ENCODE peak calls at places on chromosomes 1 and 21, in eight cellular contexts. One of them, this sample, is unnamed.

GRCh38 chr1:93817819-93818569 is 61.0 kb downstream of the DNTTIP2 start:
- DNase-seq in transverse colon: no peak
- DNase-seq in HFF-Myc: no peak
- DNase-seq in AG04449: no peak
- DNase-seq in skeletal muscle cell: no peak
- DNase-seq in AG04450: no peak
- DNase-seq in IMR-90: no peak
- DNase-seq in epithelial cell of esophagus: peak; percentile 76
- DNase-seq in this sample: no peak

GRCh38 chr1:34908369-34908768 is 21.1 kb downstream of the DLGAP3 start:
- DNase-seq in AG04449: no peak
- DNase-seq in IMR-90: no peak
- DNase-seq in HFF-Myc: no peak
- DNase-seq in epithelial cell of esophagus: no peak
- DNase-seq in skeletal muscle cell: no peak
- DNase-seq in transverse colon: no peak
- DNase-seq in AG04450: no peak
- DNase-seq in this sample: no peak

GRCh38 chr1:200409203-200409760 is 554 bp downstream of the ZNF281 start:
- DNase-seq in AG04449: no peak
- DNase-seq in AG04450: no peak
- DNase-seq in epithelial cell of esophagus: no peak
- DNase-seq in IMR-90: peak; percentile 33
- DNase-seq in transverse colon: peak; percentile 53
- DNase-seq in HFF-Myc: no peak
- DNase-seq in skeletal muscle cell: no peak
- DNase-seq in this sample: peak; percentile 61

GRCh38 chr1:89754518-89754917 is 66.3 kb upstream of the LRRC8D start:
- DNase-seq in HFF-Myc: no peak
- DNase-seq in AG04450: peak; percentile 21
- DNase-seq in epithelial cell of esophagus: peak; percentile 49
- DNase-seq in IMR-90: peak; percentile 63
- DNase-seq in skeletal muscle cell: peak; percentile 36
- DNase-seq in transverse colon: no peak
- DNase-seq in AG04449: peak; percentile 16
- DNase-seq in this sample: peak; percentile 88

GRCh38 chr1:41558761-41559171 is 74.3 kb upstream of the EDN2 start:
- DNase-seq in transverse colon: no peak
- DNase-seq in HFF-Myc: no peak
- DNase-seq in skeletal muscle cell: peak; percentile 66
- DNase-seq in IMR-90: no peak
- DNase-seq in AG04449: no peak
- DNase-seq in AG04450: no peak
- DNase-seq in epithelial cell of esophagus: no peak
- DNase-seq in this sample: no peak

GRCh38 chr1:228735871-228736586 is 750 bp downstream of the RHOU start:
- DNase-seq in skeletal muscle cell: no peak
- DNase-seq in epithelial cell of esophagus: peak; percentile 7
- DNase-seq in AG04450: no peak
- DNase-seq in IMR-90: peak; percentile 15
- DNase-seq in transverse colon: peak; percentile 69
- DNase-seq in HFF-Myc: no peak
- DNase-seq in AG04449: no peak
- DNase-seq in this sample: peak; percentile 56

GRCh38 chr1:167248707-167249642 is 28.3 kb downstream of the POU2F1 start:
- DNase-seq in epithelial cell of esophagus: no peak
- DNase-seq in IMR-90: no peak
- DNase-seq in AG04449: no peak
- DNase-seq in HFF-Myc: no peak
- DNase-seq in transverse colon: no peak
- DNase-seq in skeletal muscle cell: no peak
- DNase-seq in AG04450: no peak
- DNase-seq in this sample: no peak

GRCh38 chr1:1198423-1199140 is 7.8 kb downstream of the TNFRSF18 start:
- DNase-seq in transverse colon: no peak
- DNase-seq in HFF-Myc: no peak
- DNase-seq in AG04449: no peak
- DNase-seq in epithelial cell of esophagus: no peak
- DNase-seq in AG04450: no peak
- DNase-seq in skeletal muscle cell: no peak
- DNase-seq in IMR-90: no peak
- DNase-seq in this sample: no peak

GRCh38 chr1:25431495-25432363 is 1.0 kb downstream of the MACO1 start:
- DNase-seq in AG04449: no peak
- DNase-seq in skeletal muscle cell: no peak
- DNase-seq in AG04450: no peak
- DNase-seq in IMR-90: no peak
- DNase-seq in epithelial cell of esophagus: no peak
- DNase-seq in transverse colon: no peak
- DNase-seq in HFF-Myc: no peak
- DNase-seq in this sample: peak; percentile 21

GRCh38 chr1:213123532-213123931 is 72.5 kb downstream of the RPS6KC1 start:
- DNase-seq in AG04450: peak; percentile 11
- DNase-seq in HFF-Myc: peak; percentile 5
- DNase-seq in epithelial cell of esophagus: peak; percentile 83
- DNase-seq in IMR-90: peak; percentile 70
- DNase-seq in skeletal muscle cell: no peak
- DNase-seq in transverse colon: no peak
- DNase-seq in AG04449: no peak
- DNase-seq in this sample: no peak

GRCh38 chr1:184745929-184746583 is 8.6 kb downstream of the EDEM3 start:
- DNase-seq in AG04449: no peak
- DNase-seq in skeletal muscle cell: no peak
- DNase-seq in AG04450: no peak
- DNase-seq in epithelial cell of esophagus: no peak
- DNase-seq in transverse colon: no peak
- DNase-seq in IMR-90: no peak
- DNase-seq in HFF-Myc: no peak
- DNase-seq in this sample: peak; percentile 16

GRCh38 chr21:21921410-21922232 is 923.4 kb downstream of the NCAM2 start:
- DNase-seq in epithelial cell of esophagus: peak; percentile 17
- DNase-seq in HFF-Myc: no peak
- DNase-seq in AG04450: no peak
- DNase-seq in AG04449: no peak
- DNase-seq in skeletal muscle cell: no peak
- DNase-seq in transverse colon: no peak
- DNase-seq in IMR-90: peak; percentile 11
- DNase-seq in this sample: peak; percentile 11

GRCh38 chr1:207088731-207089626 is at the start of gene C4BPB:
- DNase-seq in HFF-Myc: no peak
- DNase-seq in transverse colon: peak; percentile 66
- DNase-seq in skeletal muscle cell: no peak
- DNase-seq in AG04449: no peak
- DNase-seq in epithelial cell of esophagus: peak; percentile 33
- DNase-seq in AG04450: no peak
- DNase-seq in IMR-90: no peak
- DNase-seq in this sample: no peak

GRCh38 chr1:58904299-58905125 is 120.7 kb upstream of the JUN start:
- DNase-seq in skeletal muscle cell: no peak
- DNase-seq in transverse colon: no peak
- DNase-seq in AG04450: no peak
- DNase-seq in AG04449: no peak
- DNase-seq in HFF-Myc: no peak
- DNase-seq in epithelial cell of esophagus: no peak
- DNase-seq in IMR-90: no peak
- DNase-seq in this sample: no peak

GRCh38 chr1:202162049-202162417 is 1.6 kb upstream of the PTPN7 start:
- DNase-seq in epithelial cell of esophagus: no peak
- DNase-seq in HFF-Myc: no peak
- DNase-seq in skeletal muscle cell: no peak
- DNase-seq in transverse colon: peak; percentile 32
- DNase-seq in AG04449: no peak
- DNase-seq in AG04450: no peak
- DNase-seq in IMR-90: no peak
- DNase-seq in this sample: peak; percentile 87

GRCh38 chr1:106746448-106747085 is 309.9 kb upstream of the PRMT6 start:
- DNase-seq in AG04450: no peak
- DNase-seq in AG04449: no peak
- DNase-seq in HFF-Myc: no peak
- DNase-seq in transverse colon: no peak
- DNase-seq in skeletal muscle cell: no peak
- DNase-seq in epithelial cell of esophagus: no peak
- DNase-seq in IMR-90: no peak
- DNase-seq in this sample: no peak

GRCh38 chr1:167199656-167200055 is 21.0 kb upstream of the POU2F1 start:
- DNase-seq in AG04450: no peak
- DNase-seq in epithelial cell of esophagus: no peak
- DNase-seq in HFF-Myc: no peak
- DNase-seq in transverse colon: no peak
- DNase-seq in skeletal muscle cell: no peak
- DNase-seq in IMR-90: no peak
- DNase-seq in AG04449: no peak
- DNase-seq in this sample: no peak

GRCh38 chr1:53316058-53316741 is 11.7 kb downstream of the LRP8 start:
- DNase-seq in epithelial cell of esophagus: no peak
- DNase-seq in HFF-Myc: no peak
- DNase-seq in AG04450: no peak
- DNase-seq in skeletal muscle cell: no peak
- DNase-seq in IMR-90: peak; percentile 27
- DNase-seq in transverse colon: peak; percentile 19
- DNase-seq in AG04449: no peak
- DNase-seq in this sample: peak; percentile 37

GRCh38 chr21:39094847-39095525 is 88.3 kb downstream of the PSMG1 start:
- DNase-seq in skeletal muscle cell: no peak
- DNase-seq in transverse colon: no peak
- DNase-seq in HFF-Myc: no peak
- DNase-seq in IMR-90: peak; percentile 93
- DNase-seq in AG04449: peak; percentile 88
- DNase-seq in epithelial cell of esophagus: no peak
- DNase-seq in AG04450: peak; percentile 60
- DNase-seq in this sample: no peak

GRCh38 chr1:53430779-53431178 is 28.4 kb upstream of the DMRTB1 start:
- DNase-seq in epithelial cell of esophagus: no peak
- DNase-seq in IMR-90: no peak
- DNase-seq in HFF-Myc: no peak
- DNase-seq in AG04450: no peak
- DNase-seq in transverse colon: no peak
- DNase-seq in skeletal muscle cell: no peak
- DNase-seq in AG04449: no peak
- DNase-seq in this sample: no peak

GRCh38 chr1:54371936-54372385 is 34.2 kb downstream of the SSBP3 start:
- DNase-seq in IMR-90: no peak
- DNase-seq in epithelial cell of esophagus: no peak
- DNase-seq in transverse colon: no peak
- DNase-seq in AG04450: no peak
- DNase-seq in HFF-Myc: no peak
- DNase-seq in skeletal muscle cell: no peak
- DNase-seq in AG04449: no peak
- DNase-seq in this sample: no peak

DNA sequence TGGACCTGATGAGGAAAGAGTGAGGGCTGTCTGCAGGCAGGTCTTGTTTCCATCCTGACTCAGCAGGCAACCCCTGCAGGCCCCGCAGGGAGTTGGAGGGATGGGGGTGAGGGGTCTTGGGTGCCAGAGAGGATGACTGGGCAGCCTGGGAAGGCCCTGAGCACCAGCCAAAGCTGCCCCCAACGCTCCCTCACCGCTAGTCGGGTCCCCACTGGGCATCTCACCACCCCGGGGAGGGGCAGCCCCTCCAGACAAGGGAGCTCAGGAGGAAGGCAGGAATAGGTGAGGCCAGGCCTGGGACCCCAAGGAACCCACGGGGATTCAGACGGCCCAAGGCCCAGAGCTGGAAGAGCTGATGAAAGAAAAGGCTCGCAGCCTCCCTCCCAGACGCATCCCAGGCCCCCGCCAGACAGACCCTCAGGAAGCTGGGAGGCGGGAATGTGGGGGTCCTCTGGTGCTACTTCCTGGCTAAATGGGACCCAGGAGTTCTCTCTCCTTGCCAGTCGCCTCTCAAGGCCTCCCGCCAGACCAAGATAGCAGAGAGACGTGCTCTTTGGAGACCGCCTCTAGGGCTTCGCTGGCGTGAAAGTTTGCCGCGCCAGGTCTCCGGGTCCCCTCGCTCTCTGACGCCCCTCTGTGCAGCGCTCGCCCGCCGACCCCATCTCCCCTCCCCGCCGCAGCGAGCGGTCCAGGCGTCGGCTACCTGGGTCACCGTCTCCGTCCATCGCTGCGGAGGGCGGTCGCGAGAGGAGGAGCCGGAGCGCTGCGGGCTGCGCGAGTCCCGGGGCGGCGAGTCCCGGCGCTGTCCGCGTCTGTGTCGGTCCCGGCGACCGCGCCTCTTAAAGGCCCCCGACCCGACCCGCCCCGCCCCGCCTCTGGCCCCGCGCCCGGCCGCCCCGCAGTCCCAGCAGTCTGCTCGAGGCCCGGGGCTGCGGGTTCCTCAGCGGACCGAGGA is at the start of gene FBXO2:
- DNase-seq in AG04449: no peak
- DNase-seq in skeletal muscle cell: no peak
- DNase-seq in AG04450: no peak
- DNase-seq in IMR-90: no peak
- DNase-seq in epithelial cell of esophagus: peak; percentile 70
- DNase-seq in transverse colon: peak; percentile 33
- DNase-seq in HFF-Myc: no peak
- DNase-seq in this sample: no peak
- H3K4me3 ChIP-seq in AG04449: peak within 1 kb of the TSS; percentile 64
- H3K4me3 ChIP-seq in skeletal muscle cell: peak within 1 kb of the TSS; percentile 68
- H3K4me3 ChIP-seq in AG04450: peak within 1 kb of the TSS; percentile 69
- H3K4me3 ChIP-seq in IMR-90: peak within 1 kb of the TSS; percentile 89
- H3K4me3 ChIP-seq in epithelial cell of esophagus: peak within 1 kb of the TSS; percentile 75
- H3K4me3 ChIP-seq in transverse colon: peak within 1 kb of the TSS; percentile 50
- H3K4me3 ChIP-seq in HFF-Myc: peak within 1 kb of the TSS; percentile 47
- H3K4me3 ChIP-seq in this sample: no peak within 1 kb of the TSS

GRCh38 chr1:64950284-64950809 is 16.0 kb downstream of the JAK1 start:
- DNase-seq in HFF-Myc: no peak
- DNase-seq in skeletal muscle cell: no peak
- DNase-seq in IMR-90: no peak
- DNase-seq in transverse colon: no peak
- DNase-seq in AG04450: no peak
- DNase-seq in AG04449: no peak
- DNase-seq in epithelial cell of esophagus: no peak
- DNase-seq in this sample: no peak
- H3K4me3 ChIP-seq in HFF-Myc: no peak overlapping the region
- H3K4me3 ChIP-seq in skeletal muscle cell: no peak overlapping the region
- H3K4me3 ChIP-seq in IMR-90: no peak overlapping the region
- H3K4me3 ChIP-seq in transverse colon: no peak overlapping the region
- H3K4me3 ChIP-seq in AG04450: no peak overlapping the region
- H3K4me3 ChIP-seq in AG04449: no peak overlapping the region
- H3K4me3 ChIP-seq in epithelial cell of esophagus: no peak overlapping the region
- H3K4me3 ChIP-seq in this sample: no peak overlapping the region

GRCh38 chr1:9475061-9475627 is 64.1 kb upstream of the SLC25A33 start:
- DNase-seq in IMR-90: no peak
- DNase-seq in skeletal muscle cell: no peak
- DNase-seq in AG04449: no peak
- DNase-seq in HFF-Myc: no peak
- DNase-seq in transverse colon: no peak
- DNase-seq in epithelial cell of esophagus: peak; percentile 51
- DNase-seq in AG04450: no peak
- DNase-seq in this sample: no peak
- H3K4me3 ChIP-seq in IMR-90: no peak overlapping the region
- H3K4me3 ChIP-seq in skeletal muscle cell: no peak overlapping the region
- H3K4me3 ChIP-seq in AG04449: no peak overlapping the region
- H3K4me3 ChIP-seq in HFF-Myc: no peak overlapping the region
- H3K4me3 ChIP-seq in transverse colon: no peak overlapping the region
- H3K4me3 ChIP-seq in epithelial cell of esophagus: no peak overlapping the region
- H3K4me3 ChIP-seq in AG04450: no peak overlapping the region
- H3K4me3 ChIP-seq in this sample: no peak overlapping the region

DNA sequence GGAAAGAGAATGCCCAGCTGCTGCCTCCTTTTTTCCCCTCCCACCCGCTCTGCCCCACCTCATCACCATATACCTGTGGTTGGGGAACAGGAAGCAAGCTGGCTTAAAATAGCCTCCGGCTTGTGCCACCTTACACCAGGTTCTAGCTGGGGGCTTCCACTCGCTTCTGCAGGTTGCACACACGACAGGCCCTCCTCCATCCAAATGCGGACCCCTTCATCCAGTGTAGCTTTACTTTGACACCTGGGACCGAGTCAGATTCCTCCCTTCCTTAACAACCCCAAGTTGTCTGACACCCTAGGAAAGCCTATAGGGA is 14.6 kb downstream of the BLACAT1 start:
- DNase-seq in epithelial cell of esophagus: no peak
- DNase-seq in skeletal muscle cell: no peak
- DNase-seq in IMR-90: no peak
- DNase-seq in AG04449: no peak
- DNase-seq in HFF-Myc: no peak
- DNase-seq in transverse colon: no peak
- DNase-seq in AG04450: no peak
- DNase-seq in this sample: no peak
- H3K4me3 ChIP-seq in epithelial cell of esophagus: no peak overlapping the region
- H3K4me3 ChIP-seq in skeletal muscle cell: no peak overlapping the region
- H3K4me3 ChIP-seq in IMR-90: no peak overlapping the region
- H3K4me3 ChIP-seq in AG04449: no peak overlapping the region
- H3K4me3 ChIP-seq in HFF-Myc: no peak overlapping the region
- H3K4me3 ChIP-seq in transverse colon: no peak overlapping the region
- H3K4me3 ChIP-seq in AG04450: no peak overlapping the region
- H3K4me3 ChIP-seq in this sample: no peak overlapping the region

This sample was measured in NB4.